ENCODE peak calls at places on chromosomes 6 and 20, in eight cellular contexts. Y, T, Q, V, E, I, F and J are unnamed samples.

GRCh38 chr6:38039497-38039896 is 220.0 kb downstream of the ZFAND3 start:
- DNase-seq in F (no peak), E (no peak), Q (no peak), I (no peak), Y (no peak), V (no peak), T (no peak), J (no peak)

GRCh38 chr6:128414943-128415342 is 105.5 kb downstream of the PTPRK start:
- DNase-seq in F (no peak), I (no peak), T (no peak), Y (no peak), E (no peak), Q (no peak), V (no peak), J (no peak)

GRCh38 chr20:31669876-31670275 is 32.2 kb downstream of the COX4I2 start:
- DNase-seq in V (no peak), T (no peak), I (no peak), Q (no peak), F (no peak), Y (no peak), E (no peak), J (no peak)

GRCh38 chr6:75402296-75402695 is 91.3 kb downstream of the FILIP1 start:
- DNase-seq in V (no peak), Y (no peak), T (no peak), Q (no peak), E (no peak), F (no peak), I (no peak), J (peak; percentile 47)

GRCh38 chr20:23349338-23350006 is 1.1 kb upstream of the NXT1 start:
- DNase-seq in Q (no peak), Y (no peak), T (no peak), F (peak; percentile 32), I (peak; percentile 47), V (no peak), E (no peak), J (no peak)

GRCh38 chr6:43644940-43645612 is at the start of gene RSPH9:
- DNase-seq in E (no peak), V (peak; percentile 83), F (no peak), Y (no peak), T (peak; percentile 24), Q (peak; percentile 72), I (peak; percentile 64), J (peak; percentile 61)

GRCh38 chr6:41694815-41695536 is 40.4 kb downstream of the TFEB start:
- DNase-seq in E (no peak), F (no peak), I (no peak), Q (no peak), T (no peak), V (no peak), Y (no peak), J (no peak)

GRCh38 chr6:15464211-15464725 is 198.6 kb downstream of the DTNBP1 start:
- DNase-seq in Y (no peak), T (peak; percentile 41), V (peak; percentile 67), I (no peak), F (peak; percentile 7), E (peak; percentile 28), Q (peak; percentile 53), J (peak; percentile 24)

GRCh38 chr20:6029538-6029937 is 24.3 kb downstream of the LRRN4 start:
- DNase-seq in F (no peak), T (no peak), Q (no peak), E (no peak), I (no peak), Y (no peak), V (no peak), J (no peak)

GRCh38 chr6:71678081-71678480 is 208.3 kb upstream of the RIMS1 start:
- DNase-seq in V (no peak), I (no peak), F (no peak), Y (no peak), E (no peak), Q (no peak), T (no peak), J (no peak)

GRCh38 chr6:90083891-90084290 is 189.6 kb downstream of the GJA10 start:
- DNase-seq in Y (no peak), I (no peak), Q (no peak), V (peak; percentile 74), T (no peak), F (no peak), E (no peak), J (no peak)

GRCh38 chr20:49575551-49576060 is 7.7 kb upstream of the PTGIS start:
- DNase-seq in E (no peak), F (no peak), I (peak; percentile 44), Q (no peak), V (peak; percentile 3), Y (no peak), T (no peak), J (no peak)

GRCh38 chr20:57332105-57333089 is 2.8 kb downstream of the SPO11 start:
- DNase-seq in V (no peak), Y (no peak), I (no peak), F (peak; percentile 33), T (no peak), Q (no peak), E (no peak), J (no peak)

GRCh38 chr6:39927159-39927558 is 7.1 kb downstream of the MOCS1 start:
- DNase-seq in Q (no peak), T (no peak), I (no peak), V (no peak), Y (no peak), E (no peak), F (no peak), J (no peak)

GRCh38 chr6:1763411-1763810 is 153.7 kb downstream of the FOXC1 start:
- DNase-seq in Y (no peak), Q (no peak), T (no peak), F (no peak), V (no peak), I (no peak), E (no peak), J (no peak)

GRCh38 chr6:128368213-128369000 is 152.0 kb downstream of the PTPRK start:
- DNase-seq in Y (no peak), T (no peak), V (no peak), F (peak; percentile 75), E (no peak), Q (no peak), I (no peak), J (no peak)

GRCh38 chr20:46093531-46093930 is 3.8 kb upstream of the NCOA5 start:
- DNase-seq in Q (no peak), V (peak; percentile 23), Y (no peak), F (no peak), I (no peak), T (no peak), E (no peak), J (no peak)

GRCh38 chr20:43983359-43983758 is 68.7 kb downstream of the TOX2 start:
- DNase-seq in Q (peak; percentile 45), F (peak; percentile 3), Y (no peak), E (no peak), I (no peak), V (peak; percentile 68), T (no peak), J (no peak)

GRCh38 chr20:64131406-64131805 is 24.0 kb upstream of the NPBWR2 start:
- DNase-seq in E (no peak), V (no peak), Y (no peak), T (no peak), F (no peak), I (no peak), Q (no peak), J (no peak)

GRCh38 chr6:3195695-3196497 is 31.6 kb downstream of the TUBB2B start:
- DNase-seq in E (no peak), I (no peak), Y (no peak), F (peak; percentile 62), V (peak; percentile 18), Q (no peak), T (no peak), J (no peak)

GRCh38 chr6:110357298-110357695 is 852 bp downstream of the METTL24 start:
- DNase-seq in T (no peak), Y (no peak), E (no peak), Q (no peak), I (no peak), F (no peak), V (no peak), J (no peak)

GRCh38 chr20:8601542-8601912 is 467.4 kb upstream of the PLCB4 start:
- DNase-seq in Q (no peak), I (no peak), F (no peak), V (no peak), E (no peak), T (no peak), Y (no peak), J (no peak)

GRCh38 chr20:7392551-7392950 is 547.7 kb downstream of the HAO1 start:
- DNase-seq in T (no peak), F (no peak), E (no peak), Y (no peak), I (no peak), V (no peak), Q (no peak), J (no peak)

GRCh38 chr6:2441881-2442475 is 196.6 kb upstream of the GMDS start:
- DNase-seq in I (no peak), V (no peak), F (peak; percentile 20), Q (no peak), Y (no peak), T (no peak), E (no peak), J (no peak)

GRCh38 chr6:134517145-134517658 is 199.3 kb upstream of the SGK1 start:
- DNase-seq in Q (no peak), F (no peak), Y (no peak), V (no peak), T (no peak), E (no peak), I (peak; percentile 75), J (peak; percentile 72)

GRCh38 chr20:54601831-54602515 is 126.6 kb downstream of the DOK5 start:
- DNase-seq in F (no peak), V (no peak), I (no peak), Q (no peak), T (no peak), Y (no peak), E (no peak), J (no peak)

GRCh38 chr20:64109831-64110391 is 2.5 kb upstream of the NPBWR2 start:
- DNase-seq in I (peak; percentile 12), V (peak; percentile 3), Y (no peak), Q (no peak), E (no peak), T (no peak), F (no peak), J (no peak)

GRCh38 chr20:8854566-8854965 is 214.3 kb upstream of the PLCB4 start:
- DNase-seq in I (peak; percentile 62), Q (no peak), E (no peak), F (no peak), V (no peak), Y (no peak), T (no peak), J (peak; percentile 69)

GRCh38 chr6:42038811-42039408 is 11.4 kb upstream of the TAF8 start:
- DNase-seq in Y (no peak), I (no peak), Q (no peak), V (no peak), T (no peak), E (no peak), F (no peak), J (no peak)

GRCh38 chr6:45812937-45813336 is 202.7 kb downstream of the CLIC5 start:
- DNase-seq in Q (no peak), V (no peak), T (no peak), Y (no peak), F (no peak), E (no peak), I (no peak), J (no peak)

GRCh38 chr6:156777866-156778614 is 862 bp downstream of the ARID1B start:
- DNase-seq in Y (no peak), Q (peak; percentile 78), E (no peak), T (no peak), V (peak; percentile 67), I (peak; percentile 58), F (peak; percentile 33), J (peak; percentile 61)

GRCh38 chr6:18260448-18261106 is 3.8 kb downstream of the DEK start:
- DNase-seq in Y (no peak), E (no peak), V (peak; percentile 69), I (no peak), T (no peak), F (no peak), Q (no peak), J (no peak)

GRCh38 chr6:34029489-34030280 is 116.2 kb downstream of the GRM4 start:
- DNase-seq in Q (no peak), F (no peak), E (no peak), V (no peak), I (no peak), Y (no peak), T (no peak), J (no peak)

GRCh38 chr20:37192137-37192854 is 12.9 kb upstream of the MROH8 start:
- DNase-seq in I (peak; percentile 89), Y (no peak), T (peak; percentile 57), F (peak; percentile 64), V (peak; percentile 80), Q (peak; percentile 68), E (no peak), J (peak; percentile 90)